ENCODE peak calls at places on chromosomes 3 and 15, in six cellular contexts. G, K, W, I, M and P are unnamed samples.

GRCh38 chr15:86089422-86089821 is 9.8 kb downstream of the AGBL1 start:
- DNase-seq in G (no peak), I (no peak), K (no peak), M (no peak), W (no peak), P (no peak)

GRCh38 chr3:62940763-62941632 is 65.8 kb upstream of the CADPS start:
- DNase-seq in K (no peak), I (no peak), W (no peak), G (no peak), M (no peak), P (no peak)

GRCh38 chr3:21226086-21226485 is 524.9 kb downstream of the ZNF385D start:
- DNase-seq in I (no peak), W (no peak), M (no peak), G (no peak), K (no peak), P (peak; percentile 45)

GRCh38 chr15:94671845-94672524 is 440.6 kb downstream of the MCTP2 start:
- DNase-seq in I (peak; percentile 68), M (peak; percentile 46), K (no peak), W (no peak), G (no peak), P (peak; percentile 12)

GRCh38 chr15:62927196-62927595 is 115.4 kb upstream of the TPM1 start:
- DNase-seq in W (no peak), K (no peak), G (no peak), I (no peak), M (no peak), P (no peak)

GRCh38 chr15:57440799-57441198 is 64.5 kb downstream of the CGNL1 start:
- DNase-seq in W (no peak), G (no peak), M (no peak), I (no peak), K (no peak), P (no peak)

GRCh38 chr3:56926513-56927282 is 124.9 kb upstream of the ARHGEF3 start:
- DNase-seq in W (no peak), G (no peak), I (no peak), K (no peak), M (no peak), P (no peak)

GRCh38 chr15:48478581-48478980 is 147.4 kb downstream of the DUT start:
- DNase-seq in K (no peak), I (no peak), G (no peak), W (no peak), M (no peak), P (no peak)

GRCh38 chr3:25441234-25441856 is 13.3 kb downstream of the RARB start:
- DNase-seq in W (no peak), I (no peak), G (no peak), M (no peak), K (peak; percentile 17), P (no peak)

GRCh38 chr15:63288342-63288741 is 10.9 kb downstream of the APH1B start:
- DNase-seq in G (no peak), K (no peak), M (no peak), W (no peak), I (no peak), P (no peak)

GRCh38 chr3:52719618-52720017 is 13.7 kb downstream of the SPCS1 start:
- DNase-seq in W (no peak), G (no peak), K (no peak), I (no peak), M (no peak), P (no peak)

GRCh38 chr3:50237133-50237651 is 1.2 kb downstream of the GNAI2 start:
- DNase-seq in G (no peak), M (peak; percentile 60), W (no peak), K (no peak), I (no peak), P (peak; percentile 63)

GRCh38 chr15:80093854-80094418 is 34.5 kb downstream of the ZFAND6 start:
- DNase-seq in M (peak; percentile 57), I (no peak), G (peak; percentile 67), K (peak; percentile 49), W (peak; percentile 55), P (peak; percentile 55)

GRCh38 chr3:195221876-195222617 is 48.9 kb downstream of the XXYLT1 start:
- DNase-seq in G (no peak), K (no peak), M (peak; percentile 33), I (no peak), W (no peak), P (no peak)

GRCh38 chr3:25281041-25281842 is 146.8 kb upstream of the RARB start:
- DNase-seq in G (no peak), K (no peak), I (peak; percentile 68), W (no peak), M (no peak), P (no peak)

GRCh38 chr15:93829115-93829849 is 402.1 kb upstream of the MCTP2 start:
- DNase-seq in M (no peak), W (no peak), I (no peak), G (no peak), K (no peak), P (no peak)

GRCh38 chr3:46539443-46540005 is 26.6 kb downstream of the LRRC2 start:
- DNase-seq in K (no peak), G (no peak), I (peak; percentile 3), W (no peak), M (no peak), P (no peak)

GRCh38 chr3:37491776-37492175 is 317.4 kb upstream of the LRRFIP2 start:
- DNase-seq in K (no peak), M (no peak), G (no peak), W (no peak), I (no peak), P (no peak)

DNA sequence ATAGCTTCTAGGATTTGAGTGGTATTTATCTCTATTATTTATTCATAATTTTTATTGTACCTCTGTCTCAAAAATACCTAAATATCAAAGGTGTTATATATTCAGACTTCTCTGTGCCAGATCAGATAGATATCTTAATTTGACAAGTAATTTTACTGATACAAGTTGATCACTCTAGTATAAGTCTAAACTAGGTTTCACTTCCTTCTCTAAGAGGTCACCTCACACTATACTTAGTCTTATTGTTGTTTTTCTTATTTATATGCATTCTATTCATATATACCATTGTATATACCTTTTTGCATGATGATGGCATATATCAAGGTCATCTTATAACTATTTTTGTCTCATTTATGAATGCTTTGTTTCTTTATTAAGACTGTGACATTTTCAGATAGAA is 26.4 kb upstream of the HGD start:
- DNase-seq in K (no peak), G (no peak), W (no peak), I (no peak), M (no peak), P (no peak)
- H3K4me3 ChIP-seq in K (no peak overlapping the region), G (no peak overlapping the region), W (no peak overlapping the region), I (no peak overlapping the region), M (no peak overlapping the region), P (no peak overlapping the region)

GRCh38 chr15:52790166-52790708 is at the start of gene ONECUT1:
- DNase-seq in W (peak; percentile 87), M (peak; percentile 56), G (no peak), I (no peak), K (peak; percentile 50), P (no peak)
- TF ChIP-seq POLR2A in W (peak; percentile 93), M (no peak), G (no peak), I (no peak), K (no peak), P (no peak)

GRCh38 chr3:196872316-196872715 is 4.6 kb downstream of the SENP5 start:
- DNase-seq in G (no peak), W (no peak), I (no peak), K (no peak), M (no peak), P (no peak)

GRCh38 chr3:196867155-196867506 is 589 bp upstream of the SENP5 start:
- DNase-seq in G (no peak), I (no peak), M (no peak), K (no peak), W (no peak), P (no peak)

GRCh38 chr3:196868297-196868661 is 559 bp downstream of the SENP5 start:
- DNase-seq in I (no peak), M (no peak), K (peak; percentile 17), G (peak; percentile 13), W (peak; percentile 50), P (no peak)

GRCh38 chr3:196867507-196868296 is at the start of gene SENP5:
- DNase-seq in G (peak; percentile 87), I (peak; percentile 96), K (peak; percentile 94), M (peak; percentile 94), W (peak; percentile 94), P (peak; percentile 91)
- H3K4me3 ChIP-seq in G (peak within 1 kb of the TSS; percentile 92), I (peak within 1 kb of the TSS; percentile 95), K (peak within 1 kb of the TSS; percentile 90), M (peak within 1 kb of the TSS; percentile 97), W (peak within 1 kb of the TSS; percentile 95), P (peak within 1 kb of the TSS; percentile 93)

DNA sequence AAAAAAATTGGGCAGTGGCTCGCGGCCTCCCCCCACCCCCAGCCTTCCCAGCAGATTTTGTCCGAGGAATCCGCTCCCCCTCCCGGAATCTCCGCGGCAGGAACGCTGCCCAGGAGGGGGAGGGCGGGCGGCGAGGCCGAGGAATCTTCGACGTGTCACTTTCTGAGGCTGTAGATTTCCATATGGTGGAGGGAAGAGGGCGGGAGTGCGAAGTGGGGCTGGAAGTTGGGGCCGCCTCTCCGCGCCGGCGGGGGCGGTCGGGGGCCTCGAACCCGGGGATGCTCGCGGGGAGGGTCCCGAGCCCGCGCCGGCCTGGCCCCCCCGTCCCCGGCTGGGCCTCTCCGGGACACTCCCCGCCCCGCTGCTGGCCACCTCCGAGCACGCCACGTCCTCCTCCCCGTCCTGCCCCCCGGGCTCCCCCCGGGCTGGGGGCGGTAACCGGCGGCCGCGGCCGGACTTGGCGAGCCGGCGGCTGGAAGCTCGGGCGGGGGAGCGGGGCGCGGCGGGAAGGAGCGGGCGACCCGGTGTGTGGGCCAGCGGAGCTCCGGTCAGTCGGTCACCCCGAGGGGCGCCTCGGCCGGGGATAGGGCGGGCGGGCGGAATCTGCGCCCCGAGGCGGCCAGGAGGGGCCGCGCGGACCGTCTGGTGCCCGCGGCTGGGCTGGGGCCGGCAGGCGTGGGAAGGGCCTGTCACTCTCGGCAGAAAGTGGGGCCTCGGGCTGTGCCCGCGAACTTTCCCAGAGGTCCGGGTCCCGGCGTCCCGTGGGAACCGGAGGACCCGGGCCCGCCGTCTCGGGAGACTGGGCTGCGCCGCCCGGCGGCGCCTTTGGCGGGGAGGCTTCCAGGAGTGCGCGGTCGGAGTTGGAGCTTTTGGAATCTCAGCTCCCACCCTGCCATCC is 949 bp downstream of the FNDC3B start:
- DNase-seq in K (peak; percentile 84), M (peak; percentile 89), W (peak; percentile 91), I (no peak), G (peak; percentile 82), P (peak; percentile 90)
- TF ChIP-seq POLR2A in K (no peak), M (peak; percentile 65), W (peak; percentile 75), I (peak; percentile 44), G (peak; percentile 93), P (peak; percentile 80)